ENCODE peak calls at places on chromosomes 13 and 19, in six cellular contexts. J, I, G, N, R and D are unnamed samples.

GRCh38 chr13:34847751-34848150 is 94.3 kb upstream of the NBEA start:
- DNase-seq in J (no peak), I (no peak), G (no peak), N (no peak), R (no peak), D (no peak)

GRCh38 chr13:37443538-37443937 is 155.0 kb downstream of the POSTN start:
- DNase-seq in J (peak), I (peak), G (no peak), N (no peak), R (peak), D (no peak)

GRCh38 chr19:1266116-1266817 is 2.9 kb upstream of the CIRBP start:
- DNase-seq in J (peak), I (peak), G (peak), N (peak), R (peak), D (peak)

GRCh38 chr13:91417660-91418325 is 19.4 kb downstream of the GPC5 start:
- DNase-seq in J (no peak), I (no peak), G (no peak), N (no peak), R (no peak), D (no peak)

GRCh38 chr13:99087954-99088491 is 110.2 kb upstream of the DOCK9 start:
- DNase-seq in J (no peak), I (no peak), G (no peak), N (no peak), R (no peak), D (peak)

GRCh38 chr13:67273001-67273400 is 42.9 kb upstream of the PCDH9 start:
- DNase-seq in J (peak), I (no peak), G (no peak), N (no peak), R (peak), D (no peak)

GRCh38 chr19:46574533-46574932 is 26.6 kb upstream of the CALM3 start:
- DNase-seq in J (peak), I (no peak), G (no peak), N (no peak), R (peak), D (no peak)

GRCh38 chr13:94602467-94602866 is 810 bp downstream of the GPR180 start:
- DNase-seq in J (no peak), I (no peak), G (no peak), N (no peak), R (no peak), D (no peak)

GRCh38 chr19:51552996-51553725 is 17.9 kb upstream of the ZNF175 start:
- DNase-seq in J (peak), I (peak), G (peak), N (peak), R (peak), D (peak)

GRCh38 chr19:10946964-10947657 is 13.7 kb upstream of the SMARCA4 start:
- DNase-seq in J (peak), I (no peak), G (no peak), N (no peak), R (peak), D (no peak)

GRCh38 chr13:43331676-43332075 is 308.3 kb downstream of the DNAJC15 start:
- DNase-seq in J (no peak), I (no peak), G (no peak), N (no peak), R (no peak), D (no peak)

GRCh38 chr19:811511-812048 is 10.2 kb downstream of the PLPPR3 start:
- DNase-seq in J (no peak), I (no peak), G (peak), N (no peak), R (no peak), D (no peak)

GRCh38 chr13:40471911-40472310 is 194.5 kb downstream of the FOXO1 start:
- DNase-seq in J (no peak), I (no peak), G (no peak), N (no peak), R (no peak), D (no peak)

GRCh38 chr13:72186730-72187422 is 319.9 kb upstream of the DACH1 start:
- DNase-seq in J (no peak), I (no peak), G (no peak), N (no peak), R (no peak), D (peak)

GRCh38 chr19:2132191-2132590 is 19.2 kb downstream of the AP3D1 start:
- DNase-seq in J (no peak), I (no peak), G (no peak), N (no peak), R (no peak), D (no peak)

GRCh38 chr19:14556662-14557188 is 15.1 kb downstream of the NDUFB7 start:
- DNase-seq in J (peak), I (peak), G (peak), N (peak), R (peak), D (peak)

GRCh38 chr19:54188224-54188871 is 1.0 kb downstream of the MBOAT7 start:
- DNase-seq in J (peak), I (peak), G (peak), N (peak), R (peak), D (peak)

GRCh38 chr13:110269509-110270185 is 37.3 kb downstream of the COL4A1 start:
- DNase-seq in J (no peak), I (no peak), G (no peak), N (no peak), R (no peak), D (no peak)

GRCh38 chr13:48126944-48127814 is 32.3 kb upstream of the MED4 start:
- DNase-seq in J (peak), I (peak), G (peak), N (no peak), R (peak), D (peak)

GRCh38 chr19:18743281-18743825 is 47.8 kb downstream of the COMP start:
- DNase-seq in J (no peak), I (no peak), G (no peak), N (no peak), R (peak), D (peak)

GRCh38 chr13:60229708-60230272 is 66.1 kb upstream of the DIAPH3 start:
- DNase-seq in J (no peak), I (no peak), G (no peak), N (no peak), R (no peak), D (no peak)

GRCh38 chr19:47022140-47022536 is 2.5 kb downstream of the NPAS1 start:
- DNase-seq in J (no peak), I (no peak), G (no peak), N (no peak), R (no peak), D (no peak)

GRCh38 chr13:102089177-102089576 is 312.7 kb downstream of the FGF14 start:
- DNase-seq in J (peak), I (no peak), G (no peak), N (no peak), R (peak), D (no peak)

GRCh38 chr19:10862561-10863106 is 8.7 kb upstream of the CARM1 start:
- DNase-seq in J (no peak), I (no peak), G (no peak), N (no peak), R (no peak), D (no peak)

GRCh38 chr13:50208826-50209335 is 193.6 kb downstream of the KCNRG start:
- DNase-seq in J (peak), I (no peak), G (peak), N (peak), R (peak), D (peak)

GRCh38 chr13:24718192-24718965 is 38.2 kb downstream of the ATP12A start:
- DNase-seq in J (no peak), I (no peak), G (no peak), N (no peak), R (no peak), D (no peak)

GRCh38 chr13:57631607-57632275 is at the start of gene PCDH17:
- DNase-seq in J (peak), I (no peak), G (no peak), N (no peak), R (peak), D (no peak)

GRCh38 chr13:100608906-100609305 is 20.3 kb upstream of the GGACT start:
- DNase-seq in J (no peak), I (no peak), G (peak), N (no peak), R (peak), D (no peak)

GRCh38 chr19:7550987-7551761 is 15.7 kb downstream of the PNPLA6 start:
- DNase-seq in J (peak), I (no peak), G (peak), N (no peak), R (peak), D (peak)

GRCh38 chr13:80047406-80047805 is 293.5 kb downstream of the SPRY2 start:
- DNase-seq in J (no peak), I (peak), G (no peak), N (no peak), R (peak), D (no peak)

GRCh38 chr19:52734340-52734892 is 428 bp downstream of the ZNF611 start:
- DNase-seq in J (peak), I (no peak), G (no peak), N (no peak), R (peak), D (peak)

GRCh38 chr19:15469513-15470297 is 5.4 kb upstream of the RASAL3 start:
- DNase-seq in J (peak), I (no peak), G (no peak), N (no peak), R (peak), D (no peak)

GRCh38 chr19:41324921-41325639 is 15.1 kb downstream of the CCDC97 start:
- DNase-seq in J (peak), I (peak), G (no peak), N (peak), R (peak), D (peak)

GRCh38 chr13:111292710-111293485 is 27.5 kb upstream of the TEX29 start:
- DNase-seq in J (no peak), I (no peak), G (no peak), N (no peak), R (no peak), D (no peak)

GRCh38 chr13:45974500-45974899 is 78.0 kb downstream of the ZC3H13 start:
- DNase-seq in J (no peak), I (no peak), G (no peak), N (no peak), R (no peak), D (no peak)